ENCODE peak calls at places on chromosome 4, in nine cellular contexts. One of them, this sample, is unnamed.

GRCh38 chr4:43456383-43456782 is 563.9 kb downstream of the GRXCR1 start:
- DNase-seq in endothelial cell of umbilical vein: peak; percentile 61
- DNase-seq in HCT116: no peak
- DNase-seq in adrenal gland: no peak
- DNase-seq in breast epithelium: no peak
- DNase-seq in IMR-90: peak; percentile 81
- DNase-seq in K562: no peak
- DNase-seq in transverse colon: no peak
- DNase-seq in ovary: no peak
- DNase-seq in this sample: no peak

GRCh38 chr4:159400782-159401712 is 298.2 kb downstream of the RAPGEF2 start:
- DNase-seq in endothelial cell of umbilical vein: no peak
- DNase-seq in HCT116: no peak
- DNase-seq in adrenal gland: no peak
- DNase-seq in breast epithelium: no peak
- DNase-seq in IMR-90: peak; percentile 70
- DNase-seq in K562: no peak
- DNase-seq in transverse colon: no peak
- DNase-seq in ovary: no peak
- DNase-seq in this sample: no peak

GRCh38 chr4:3245676-3246075 is 3.3 kb upstream of the MSANTD1 start:
- DNase-seq in endothelial cell of umbilical vein: no peak
- DNase-seq in HCT116: no peak
- DNase-seq in adrenal gland: no peak
- DNase-seq in breast epithelium: no peak
- DNase-seq in IMR-90: no peak
- DNase-seq in K562: no peak
- DNase-seq in transverse colon: no peak
- DNase-seq in ovary: no peak
- DNase-seq in this sample: no peak

GRCh38 chr4:104589264-104589868 is 94.7 kb upstream of the CXXC4 start:
- DNase-seq in endothelial cell of umbilical vein: no peak
- DNase-seq in HCT116: no peak
- DNase-seq in adrenal gland: no peak
- DNase-seq in breast epithelium: no peak
- DNase-seq in IMR-90: no peak
- DNase-seq in K562: no peak
- DNase-seq in transverse colon: no peak
- DNase-seq in ovary: no peak
- DNase-seq in this sample: no peak

GRCh38 chr4:118969359-118969758 is 80.7 kb downstream of the SYNPO2 start:
- DNase-seq in endothelial cell of umbilical vein: peak; percentile 72
- DNase-seq in HCT116: peak; percentile 32
- DNase-seq in adrenal gland: peak; percentile 44
- DNase-seq in breast epithelium: no peak
- DNase-seq in IMR-90: peak; percentile 82
- DNase-seq in K562: peak; percentile 28
- DNase-seq in transverse colon: peak; percentile 35
- DNase-seq in ovary: peak; percentile 80
- DNase-seq in this sample: peak; percentile 38

GRCh38 chr4:175531405-175532091 is 280.5 kb downstream of the GPM6A start:
- DNase-seq in endothelial cell of umbilical vein: no peak
- DNase-seq in HCT116: no peak
- DNase-seq in adrenal gland: no peak
- DNase-seq in breast epithelium: no peak
- DNase-seq in IMR-90: peak; percentile 72
- DNase-seq in K562: no peak
- DNase-seq in transverse colon: no peak
- DNase-seq in ovary: no peak
- DNase-seq in this sample: peak; percentile 7

GRCh38 chr4:1177274-1178141 is 5.1 kb upstream of the SPON2 start:
- DNase-seq in endothelial cell of umbilical vein: no peak
- DNase-seq in HCT116: no peak
- DNase-seq in adrenal gland: no peak
- DNase-seq in breast epithelium: peak; percentile 49
- DNase-seq in IMR-90: no peak
- DNase-seq in K562: no peak
- DNase-seq in transverse colon: peak; percentile 67
- DNase-seq in ovary: no peak
- DNase-seq in this sample: no peak

GRCh38 chr4:168183717-168184571 is 91.6 kb downstream of the ANXA10 start:
- DNase-seq in endothelial cell of umbilical vein: peak; percentile 65
- DNase-seq in HCT116: peak; percentile 43
- DNase-seq in adrenal gland: peak; percentile 9
- DNase-seq in breast epithelium: no peak
- DNase-seq in IMR-90: peak; percentile 59
- DNase-seq in K562: peak; percentile 36
- DNase-seq in transverse colon: no peak
- DNase-seq in ovary: no peak
- DNase-seq in this sample: peak; percentile 14

GRCh38 chr4:632391-632790 is 7.0 kb downstream of the PDE6B start:
- DNase-seq in endothelial cell of umbilical vein: no peak
- DNase-seq in HCT116: no peak
- DNase-seq in adrenal gland: no peak
- DNase-seq in breast epithelium: no peak
- DNase-seq in IMR-90: no peak
- DNase-seq in K562: no peak
- DNase-seq in transverse colon: no peak
- DNase-seq in ovary: no peak
- DNase-seq in this sample: no peak

GRCh38 chr4:169279111-169279510 is 8.4 kb upstream of the SH3RF1 start:
- DNase-seq in endothelial cell of umbilical vein: peak; percentile 28
- DNase-seq in HCT116: no peak
- DNase-seq in adrenal gland: no peak
- DNase-seq in breast epithelium: no peak
- DNase-seq in IMR-90: peak; percentile 75
- DNase-seq in K562: no peak
- DNase-seq in transverse colon: no peak
- DNase-seq in ovary: no peak
- DNase-seq in this sample: no peak

DNA sequence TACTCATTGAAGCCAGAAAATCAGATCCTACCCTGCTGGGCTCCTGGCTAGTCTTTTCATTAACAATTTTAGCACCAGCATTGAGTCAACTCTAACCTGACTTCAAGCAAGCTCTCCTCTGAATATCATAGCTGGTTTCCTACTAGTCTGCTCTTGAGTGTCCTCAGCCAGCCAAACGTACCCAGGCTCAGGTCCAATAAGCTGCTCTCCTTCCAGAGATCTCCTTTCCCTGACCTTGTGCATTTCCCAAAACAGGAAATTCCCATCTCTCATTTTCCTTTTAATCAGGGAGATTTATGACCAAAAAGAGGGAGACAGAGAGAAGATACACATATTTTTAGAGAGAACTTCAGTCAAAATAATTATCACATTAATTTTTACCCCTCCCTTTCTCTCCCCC is 421.9 kb upstream of the INTU start:
- DNase-seq in endothelial cell of umbilical vein: no peak
- DNase-seq in HCT116: no peak
- DNase-seq in adrenal gland: peak; percentile 14
- DNase-seq in breast epithelium: no peak
- DNase-seq in IMR-90: no peak
- DNase-seq in K562: no peak
- DNase-seq in transverse colon: no peak
- DNase-seq in ovary: peak; percentile 31
- DNase-seq in this sample: no peak
- H3K4me3 ChIP-seq in endothelial cell of umbilical vein: no peak overlapping the region
- H3K4me3 ChIP-seq in HCT116: no peak overlapping the region
- H3K4me3 ChIP-seq in adrenal gland: no peak overlapping the region
- H3K4me3 ChIP-seq in breast epithelium: no peak overlapping the region
- H3K4me3 ChIP-seq in IMR-90: no peak overlapping the region
- H3K4me3 ChIP-seq in K562: no peak overlapping the region
- H3K4me3 ChIP-seq in transverse colon: no peak overlapping the region
- H3K4me3 ChIP-seq in ovary: no peak overlapping the region
- H3K4me3 ChIP-seq in this sample: no peak overlapping the region

GRCh38 chr4:7646384-7647061 is 211.8 kb upstream of the PSAPL1 start:
- DNase-seq in endothelial cell of umbilical vein: no peak
- DNase-seq in HCT116: no peak
- DNase-seq in adrenal gland: no peak
- DNase-seq in breast epithelium: no peak
- DNase-seq in IMR-90: peak; percentile 14
- DNase-seq in K562: no peak
- DNase-seq in transverse colon: no peak
- DNase-seq in ovary: no peak
- DNase-seq in this sample: no peak
- TF ChIP-seq POLR2A in endothelial cell of umbilical vein: no peak
- TF ChIP-seq POLR2A in HCT116: no peak
- TF ChIP-seq POLR2A in adrenal gland: no peak
- TF ChIP-seq POLR2A in breast epithelium: no peak
- TF ChIP-seq POLR2A in IMR-90: no peak
- TF ChIP-seq POLR2A in K562: no peak
- TF ChIP-seq POLR2A in transverse colon: no peak
- TF ChIP-seq POLR2A in ovary: no peak
- TF ChIP-seq POLR2A in this sample: no peak

DNA sequence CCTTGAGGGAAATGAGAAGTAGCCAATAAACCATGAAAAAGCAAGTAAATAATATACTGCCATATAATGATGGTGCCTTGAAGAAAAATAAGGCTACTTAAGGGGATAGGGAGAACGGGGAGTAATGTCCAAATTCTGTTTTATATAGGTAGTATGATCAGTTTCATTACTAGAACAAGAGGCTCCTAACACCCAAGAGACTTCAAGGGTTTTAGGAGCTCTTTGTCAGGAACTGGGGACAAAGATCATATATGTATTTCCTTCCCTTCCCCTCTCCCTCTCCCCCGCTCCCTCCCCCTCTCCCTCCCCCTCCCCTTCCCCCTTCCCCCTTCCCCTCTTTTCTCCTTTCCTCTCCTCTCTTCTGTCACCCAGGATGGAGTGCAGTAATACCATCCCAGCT is 127.3 kb downstream of the PTPN13 start:
- DNase-seq in endothelial cell of umbilical vein: no peak
- DNase-seq in HCT116: no peak
- DNase-seq in adrenal gland: no peak
- DNase-seq in breast epithelium: no peak
- DNase-seq in IMR-90: no peak
- DNase-seq in K562: no peak
- DNase-seq in transverse colon: no peak
- DNase-seq in ovary: no peak
- DNase-seq in this sample: no peak
- H3K27ac ChIP-seq in endothelial cell of umbilical vein: no peak overlapping the region
- H3K27ac ChIP-seq in HCT116: no peak overlapping the region
- H3K27ac ChIP-seq in adrenal gland: no peak overlapping the region
- H3K27ac ChIP-seq in breast epithelium: no peak overlapping the region
- H3K27ac ChIP-seq in IMR-90: no peak overlapping the region
- H3K27ac ChIP-seq in K562: no peak overlapping the region
- H3K27ac ChIP-seq in transverse colon: no peak overlapping the region
- H3K27ac ChIP-seq in ovary: no peak overlapping the region
- H3K27ac ChIP-seq in this sample: no peak overlapping the region

DNA sequence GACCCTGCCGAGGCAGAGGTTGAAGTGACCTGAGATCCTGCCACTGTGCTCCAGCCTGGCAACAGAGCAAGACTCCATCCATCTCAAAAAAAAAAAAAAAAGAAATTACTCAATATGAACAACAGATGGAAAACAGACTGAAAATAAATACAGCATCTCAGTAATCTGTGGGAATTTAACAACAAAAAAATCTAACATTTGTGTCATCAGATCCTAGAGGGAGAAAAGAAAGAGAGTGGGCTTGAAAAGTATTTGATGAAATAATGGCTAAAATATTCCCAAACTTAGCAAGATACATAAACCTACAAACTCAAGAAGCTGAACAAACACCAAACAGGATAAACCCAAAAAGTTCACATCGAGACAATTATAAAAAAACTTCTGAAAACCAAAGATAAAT is 84.7 kb downstream of the CENPC start:
- DNase-seq in endothelial cell of umbilical vein: no peak
- DNase-seq in HCT116: no peak
- DNase-seq in adrenal gland: no peak
- DNase-seq in breast epithelium: no peak
- DNase-seq in IMR-90: no peak
- DNase-seq in K562: no peak
- DNase-seq in transverse colon: no peak
- DNase-seq in ovary: no peak
- DNase-seq in this sample: no peak
- H3K4me3 ChIP-seq in endothelial cell of umbilical vein: no peak overlapping the region
- H3K4me3 ChIP-seq in HCT116: no peak overlapping the region
- H3K4me3 ChIP-seq in adrenal gland: no peak overlapping the region
- H3K4me3 ChIP-seq in breast epithelium: no peak overlapping the region
- H3K4me3 ChIP-seq in IMR-90: no peak overlapping the region
- H3K4me3 ChIP-seq in K562: no peak overlapping the region
- H3K4me3 ChIP-seq in transverse colon: no peak overlapping the region
- H3K4me3 ChIP-seq in ovary: no peak overlapping the region
- H3K4me3 ChIP-seq in this sample: no peak overlapping the region

GRCh38 chr4:78720151-78720726 is 55.9 kb upstream of the BMP2K start:
- DNase-seq in endothelial cell of umbilical vein: no peak
- DNase-seq in HCT116: no peak
- DNase-seq in adrenal gland: peak; percentile 34
- DNase-seq in breast epithelium: no peak
- DNase-seq in IMR-90: no peak
- DNase-seq in K562: peak; percentile 69
- DNase-seq in transverse colon: no peak
- DNase-seq in ovary: no peak
- DNase-seq in this sample: no peak

GRCh38 chr4:78721739-78722138 is 54.4 kb upstream of the BMP2K start:
- DNase-seq in endothelial cell of umbilical vein: no peak
- DNase-seq in HCT116: no peak
- DNase-seq in adrenal gland: no peak
- DNase-seq in breast epithelium: no peak
- DNase-seq in IMR-90: no peak
- DNase-seq in K562: no peak
- DNase-seq in transverse colon: no peak
- DNase-seq in ovary: no peak
- DNase-seq in this sample: no peak

GRCh38 chr4:78722320-78722719 is 53.8 kb upstream of the BMP2K start:
- DNase-seq in endothelial cell of umbilical vein: peak; percentile 20
- DNase-seq in HCT116: no peak
- DNase-seq in adrenal gland: no peak
- DNase-seq in breast epithelium: no peak
- DNase-seq in IMR-90: no peak
- DNase-seq in K562: no peak
- DNase-seq in transverse colon: no peak
- DNase-seq in ovary: no peak
- DNase-seq in this sample: no peak

GRCh38 chr4:78722880-78723279 is 53.3 kb upstream of the BMP2K start:
- DNase-seq in endothelial cell of umbilical vein: no peak
- DNase-seq in HCT116: no peak
- DNase-seq in adrenal gland: no peak
- DNase-seq in breast epithelium: no peak
- DNase-seq in IMR-90: no peak
- DNase-seq in K562: no peak
- DNase-seq in transverse colon: no peak
- DNase-seq in ovary: no peak
- DNase-seq in this sample: no peak

DNA sequence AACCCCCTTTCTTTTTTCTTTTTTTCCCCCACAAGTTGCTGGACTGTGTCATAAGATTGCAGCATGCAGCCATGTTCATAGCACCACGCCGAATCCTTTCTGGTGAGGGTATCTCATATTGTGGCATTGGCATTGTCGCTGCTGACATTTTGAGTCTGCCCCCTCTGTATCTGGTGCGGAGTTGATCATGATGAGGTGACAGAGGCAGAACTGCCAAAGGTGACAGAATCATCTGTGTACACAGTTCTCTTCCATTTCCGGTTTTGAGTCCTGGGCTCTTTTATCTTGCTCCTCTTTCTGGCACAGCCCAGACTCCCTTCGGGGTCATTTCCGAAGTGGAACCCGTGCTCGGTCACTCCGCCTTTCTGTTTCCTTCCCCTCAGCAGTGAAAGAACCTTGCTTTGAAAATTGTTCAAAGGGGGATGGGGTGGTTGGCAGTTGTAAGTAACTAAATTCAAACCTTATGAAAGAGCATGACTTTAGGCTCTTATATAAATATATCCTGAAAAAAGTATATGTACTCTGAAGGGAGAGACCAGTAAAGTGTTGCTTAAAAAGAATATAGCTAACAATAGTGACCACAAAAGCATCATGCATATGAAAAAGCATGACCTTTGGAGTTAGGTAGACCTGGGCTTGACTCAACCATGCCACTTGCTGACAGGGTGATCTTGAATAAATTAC is 55.0 kb upstream of the BMP2K start:
- DNase-seq in endothelial cell of umbilical vein: peak; percentile 72
- DNase-seq in HCT116: no peak
- DNase-seq in adrenal gland: peak; percentile 19
- DNase-seq in breast epithelium: no peak
- DNase-seq in IMR-90: no peak
- DNase-seq in K562: peak; percentile 93
- DNase-seq in transverse colon: peak; percentile 14
- DNase-seq in ovary: no peak
- DNase-seq in this sample: no peak
- TF ChIP-seq POLR2A in endothelial cell of umbilical vein: no peak
- TF ChIP-seq POLR2A in HCT116: no peak
- TF ChIP-seq POLR2A in adrenal gland: no peak
- TF ChIP-seq POLR2A in breast epithelium: no peak
- TF ChIP-seq POLR2A in IMR-90: no peak
- TF ChIP-seq POLR2A in K562: peak; percentile 72
- TF ChIP-seq POLR2A in transverse colon: no peak
- TF ChIP-seq POLR2A in ovary: no peak
- TF ChIP-seq POLR2A in this sample: no peak